ENCODE peak calls at places on chromosome 2, in seven cellular contexts. L, A, U, Q, C, T and J are unnamed samples. For H3K9me3, the result is how much of the 10 kb centered on the place peaks cover.

GRCh38 chr2:55165567-55165966 is 66.5 kb downstream of the CLHC1 start:
- DNase-seq in C (no peak), U (no peak), L (no peak), T (no peak), A (no peak), Q (no peak), J (no peak)

GRCh38 chr2:203869610-203870042 is 2.1 kb downstream of the CTLA4 start:
- DNase-seq in L (no peak), A (no peak), Q (no peak), U (no peak), T (no peak), C (no peak), J (no peak)

GRCh38 chr2:29509397-29509796 is 394.2 kb downstream of the CLIP4 start:
- DNase-seq in T (no peak), C (no peak), A (no peak), Q (no peak), U (no peak), L (no peak), J (no peak)

GRCh38 chr2:10332402-10333246 is 29.9 kb downstream of the HPCAL1 start:
- DNase-seq in Q (peak), C (no peak), U (no peak), A (no peak), T (no peak), L (no peak), J (no peak)

GRCh38 chr2:239003933-239004636 is 156.2 kb downstream of the TWIST2 start:
- DNase-seq in L (no peak), C (no peak), A (no peak), T (no peak), Q (no peak), U (peak), J (no peak)

GRCh38 chr2:216635171-216635570 is 2.0 kb downstream of the IGFBP2 start:
- DNase-seq in U (no peak), T (no peak), L (no peak), A (no peak), C (no peak), Q (no peak), J (no peak)

GRCh38 chr2:19228720-19229119 is 129.7 kb downstream of the OSR1 start:
- DNase-seq in Q (no peak), C (no peak), A (no peak), L (no peak), U (no peak), T (no peak), J (no peak)

GRCh38 chr2:186919272-186919671 is 70.3 kb upstream of the ZSWIM2 start:
- DNase-seq in L (no peak), T (no peak), Q (no peak), C (peak), U (no peak), A (no peak), J (no peak)

GRCh38 chr2:152584301-152584700 is 133.0 kb downstream of the PRPF40A start:
- DNase-seq in Q (no peak), C (no peak), A (no peak), U (no peak), T (no peak), L (no peak), J (no peak)

GRCh38 chr2:225002039-225002655 is 40.1 kb downstream of the DOCK10 start:
- DNase-seq in T (no peak), A (peak), Q (no peak), L (no peak), U (peak), C (peak), J (no peak)

GRCh38 chr2:228597032-228597431 is 415.5 kb upstream of the SPHKAP start:
- DNase-seq in L (no peak), U (no peak), T (no peak), Q (no peak), C (no peak), A (no peak), J (no peak)

GRCh38 chr2:231104115-231104713 is 20.6 kb downstream of the HTR2B start:
- DNase-seq in A (peak), C (peak), L (peak), U (peak), T (no peak), Q (no peak), J (peak)

GRCh38 chr2:188598551-188598950 is 306.9 kb downstream of the GULP1 start:
- DNase-seq in Q (no peak), C (peak), U (no peak), T (no peak), L (no peak), A (no peak), J (no peak)

GRCh38 chr2:144554811-144555210 is 34.9 kb upstream of the ZEB2 start:
- DNase-seq in L (no peak), A (no peak), C (no peak), U (no peak), T (no peak), Q (no peak), J (no peak)

GRCh38 chr2:3633089-3633981 is 24.7 kb upstream of the ALLC start:
- DNase-seq in C (no peak), U (no peak), L (no peak), A (peak), T (peak), Q (peak), J (peak)

GRCh38 chr2:45930396-45930792 is 278.9 kb downstream of the PRKCE start:
- DNase-seq in U (no peak), T (no peak), Q (no peak), A (no peak), L (no peak), C (peak), J (no peak)

GRCh38 chr2:62196278-62196901 is 475 bp downstream of the B3GNT2 start:
- DNase-seq in A (peak), Q (peak), T (peak), C (peak), U (peak), L (no peak), J (peak)

GRCh38 chr2:105712981-105713596 is 31.6 kb upstream of the NCK2 start:
- DNase-seq in T (no peak), Q (no peak), A (no peak), U (no peak), C (no peak), L (no peak), J (no peak)

GRCh38 chr2:33033524-33034150 is 86.9 kb downstream of the LTBP1 start:
- DNase-seq in L (no peak), T (no peak), Q (no peak), C (peak), A (no peak), U (no peak), J (no peak)

GRCh38 chr2:204012081-204012653 is 75.6 kb downstream of the ICOS start:
- DNase-seq in C (no peak), U (no peak), L (no peak), Q (no peak), A (peak), T (no peak), J (no peak)

GRCh38 chr2:134452042-134452733 is 198.3 kb downstream of the MGAT5 start:
- DNase-seq in L (no peak), A (no peak), U (no peak), T (peak), C (no peak), Q (no peak), J (no peak)

GRCh38 chr2:177155631-177156030 is 57.0 kb upstream of the HNRNPA3 start:
- DNase-seq in C (no peak), L (no peak), Q (no peak), T (no peak), U (no peak), A (no peak), J (no peak)

GRCh38 chr2:241629762-241630435 is 7.1 kb downstream of the THAP4 start:
- DNase-seq in L (no peak), U (no peak), C (no peak), Q (no peak), A (no peak), T (no peak), J (no peak)

GRCh38 chr2:237968048-237968862 is 1.4 kb downstream of the UBE2F start:
- DNase-seq in L (peak), C (peak), U (no peak), T (no peak), A (peak), Q (no peak), J (no peak)

GRCh38 chr2:107648781-107649413 is 177.8 kb upstream of the RGPD4 start:
- DNase-seq in T (no peak), L (no peak), C (no peak), A (no peak), U (no peak), Q (peak), J (no peak)

DNA sequence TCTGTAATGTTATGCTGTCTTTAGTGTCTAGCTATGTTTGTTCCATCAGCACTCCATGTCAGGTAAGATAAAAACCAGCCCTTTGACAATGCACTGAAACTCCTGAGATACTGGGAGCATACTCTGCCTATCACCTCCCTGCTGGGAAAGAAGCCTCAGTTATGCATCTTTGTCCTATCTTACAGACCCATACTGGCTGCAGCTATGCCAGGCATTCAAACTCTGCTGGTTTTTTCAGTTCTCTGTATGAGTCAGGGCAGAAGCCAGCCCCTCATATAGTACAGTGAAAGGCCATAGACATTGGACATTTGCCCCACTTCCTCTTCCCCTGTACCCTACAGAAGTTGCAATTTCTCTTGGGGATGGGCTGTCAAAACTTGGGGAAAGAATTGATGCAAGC is 181.1 kb upstream of the RGPD4 start:
- DNase-seq in C (no peak), T (no peak), U (no peak), A (no peak), Q (no peak), L (no peak), J (no peak)
- H3K9me3 ChIP-seq in C (under half), T (under half), U (under half), A (under half), Q (half or more), L (under half), J (under half)

GRCh38 chr2:17971531-17971930 is 93.1 kb downstream of the KCNS3 start:
- DNase-seq in A (no peak), Q (no peak), U (no peak), T (no peak), L (no peak), C (no peak), J (no peak)
- H3K27ac ChIP-seq in A (no peak), Q (no peak), U (no peak), T (no peak), L (no peak), C (no peak), J (no peak)

GRCh38 chr2:132849118-132849517 is 179.1 kb upstream of the LYPD1 start:
- DNase-seq in U (no peak), A (no peak), T (no peak), C (no peak), L (no peak), Q (no peak), J (no peak)
- H3K9me3 ChIP-seq in U (under half), A (under half), T (under half), C (under half), L (under half), Q (under half), J (under half)

DNA sequence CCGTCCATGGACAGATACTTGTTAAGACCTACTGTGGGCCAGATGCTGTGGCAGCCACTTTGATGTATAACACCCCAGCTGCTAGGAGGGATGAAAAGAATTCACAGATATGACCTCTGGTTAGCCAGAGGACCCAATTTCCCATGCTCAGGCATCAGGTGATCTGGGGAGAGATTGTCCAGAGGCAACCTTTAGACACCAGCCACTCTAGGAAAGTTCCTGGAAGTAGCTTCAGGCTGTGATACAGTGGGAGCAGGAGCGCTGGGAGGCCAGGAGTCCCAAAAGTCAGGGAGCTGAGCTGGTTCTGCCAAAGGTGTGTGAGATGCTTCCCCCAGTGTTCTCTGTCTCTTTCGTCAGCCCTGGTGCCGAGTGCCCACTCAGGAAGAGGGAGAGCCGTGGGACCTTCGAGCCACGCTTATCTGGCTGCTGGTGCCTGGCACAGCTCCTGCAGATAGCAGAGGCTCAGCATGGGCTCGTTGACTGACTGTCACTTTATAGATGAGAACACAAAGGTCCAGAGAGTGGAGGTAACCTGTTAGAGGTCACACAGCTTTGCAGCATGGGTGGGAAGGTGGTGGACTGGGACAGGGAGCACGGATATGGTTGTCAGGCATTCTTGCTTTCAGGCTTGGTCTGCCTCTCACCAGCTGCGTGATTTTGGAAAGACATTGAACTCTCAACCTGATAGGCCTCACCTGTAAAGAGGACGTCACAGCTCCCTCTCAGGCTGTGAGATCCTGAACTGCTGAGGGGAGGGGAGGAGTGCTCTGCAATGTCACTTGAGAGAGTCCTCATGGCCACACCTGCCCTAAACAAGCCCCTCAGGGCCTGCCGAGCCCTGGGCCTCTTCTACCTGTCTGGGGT is 7.8 kb upstream of the RALB start:
- DNase-seq in A (no peak), L (no peak), U (no peak), C (no peak), Q (no peak), T (no peak), J (no peak)
- H3K27ac ChIP-seq in A (peak), L (no peak), U (no peak), C (peak), Q (peak), T (no peak), J (no peak)

GRCh38 chr2:24838541-24838940 is 45.3 kb downstream of the CENPO start:
- DNase-seq in T (no peak), U (no peak), Q (no peak), A (no peak), L (no peak), C (no peak), J (peak)

GRCh38 chr2:24837996-24838513 is 44.8 kb downstream of the CENPO start:
- DNase-seq in T (no peak), Q (no peak), A (no peak), U (no peak), L (no peak), C (no peak), J (peak)

GRCh38 chr2:24834733-24835395 is 41.6 kb downstream of the CENPO start:
- DNase-seq in C (no peak), L (no peak), U (no peak), T (no peak), A (no peak), Q (no peak), J (no peak)

GRCh38 chr2:24836206-24836605 is 43.0 kb downstream of the CENPO start:
- DNase-seq in U (no peak), L (no peak), T (no peak), C (no peak), A (no peak), Q (no peak), J (peak)

DNA sequence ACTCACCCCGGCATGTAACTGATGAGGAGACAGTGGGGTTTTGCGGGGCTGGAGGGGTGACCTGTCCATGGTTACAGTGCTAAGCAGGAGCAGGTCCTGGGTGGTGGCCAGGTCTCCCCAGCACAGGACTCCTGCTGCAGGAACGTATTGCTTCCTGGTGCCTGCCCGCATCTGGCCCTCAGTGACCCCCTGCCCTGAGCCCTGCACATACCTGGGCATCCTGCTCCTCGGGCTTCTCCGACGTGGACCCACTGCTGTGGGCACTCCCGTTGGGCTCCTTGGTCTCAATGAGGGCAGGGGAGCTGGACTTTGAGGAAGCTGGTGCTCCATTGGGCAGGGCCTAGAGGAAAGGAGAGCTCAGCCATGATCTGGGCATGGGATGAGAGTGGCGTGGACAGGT is 43.5 kb downstream of the CENPO start:
- DNase-seq in A (no peak), Q (no peak), L (no peak), C (no peak), U (no peak), T (no peak), J (no peak)
- H3K9me3 ChIP-seq in A (under half), Q (under half), L (under half), C (under half), U (under half), T (under half), J (under half)

DNA sequence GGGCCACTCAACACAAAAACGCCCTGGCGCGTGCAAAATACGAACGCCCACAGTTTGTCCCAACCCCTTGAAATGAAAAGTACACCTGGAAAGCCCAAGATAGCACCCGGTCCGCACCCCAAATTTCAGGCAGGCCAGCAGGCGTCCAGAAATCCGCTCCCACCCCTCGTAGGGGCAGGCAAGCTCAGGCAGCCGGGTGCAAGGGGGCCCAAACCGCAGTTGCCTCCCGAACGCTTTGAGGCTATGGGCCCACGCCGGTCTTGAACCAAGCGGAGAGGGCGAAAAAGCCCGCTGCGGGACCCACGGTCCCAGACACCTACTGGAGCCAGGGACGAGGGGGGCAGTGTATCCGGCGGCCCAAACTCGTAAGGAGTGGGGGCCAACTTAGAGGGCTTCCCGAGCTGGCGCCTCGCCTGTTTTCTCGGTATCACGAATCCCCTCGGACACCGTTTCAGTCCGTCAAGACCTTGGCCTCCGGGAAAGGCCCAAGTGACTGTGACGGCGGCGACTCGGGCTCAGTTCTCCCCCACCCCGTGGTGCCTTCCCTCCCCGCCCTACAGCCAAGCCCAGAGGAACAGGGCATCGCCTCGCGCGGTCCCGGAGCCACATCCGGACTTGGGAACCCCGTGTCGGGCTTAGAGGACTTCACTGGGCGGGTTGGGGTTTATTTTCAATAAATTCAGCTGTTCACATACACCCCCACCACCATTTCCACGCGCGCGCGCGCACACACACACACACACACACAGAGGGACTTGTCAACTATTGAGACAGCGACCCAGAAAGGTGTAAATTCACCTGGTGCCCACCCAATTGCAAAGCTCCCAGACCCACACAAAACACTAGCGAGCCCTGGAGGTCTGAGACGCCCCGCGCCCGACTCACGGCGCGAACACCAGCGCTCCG is 6.2 kb upstream of the SATB2 start:
- DNase-seq in U (no peak), C (no peak), T (peak), L (no peak), Q (peak), A (peak), J (no peak)
- H3K27ac ChIP-seq in U (no peak), C (peak), T (no peak), L (no peak), Q (no peak), A (peak), J (no peak)

GRCh38 chr2:148253716-148254115 is 232.8 kb downstream of the MBD5 start:
- DNase-seq in Q (no peak), U (no peak), A (no peak), C (peak), L (no peak), T (no peak), J (no peak)

GRCh38 chr2:148257276-148257675 is 236.4 kb downstream of the MBD5 start:
- DNase-seq in T (no peak), L (no peak), Q (no peak), C (no peak), A (no peak), U (no peak), J (no peak)

GRCh38 chr2:148252646-148253045 is 231.8 kb downstream of the MBD5 start:
- DNase-seq in L (no peak), Q (no peak), A (no peak), C (no peak), T (no peak), U (no peak), J (no peak)

GRCh38 chr2:148255929-148256328 is 235.0 kb downstream of the MBD5 start:
- DNase-seq in T (no peak), U (no peak), L (no peak), A (no peak), C (no peak), Q (peak), J (no peak)

DNA sequence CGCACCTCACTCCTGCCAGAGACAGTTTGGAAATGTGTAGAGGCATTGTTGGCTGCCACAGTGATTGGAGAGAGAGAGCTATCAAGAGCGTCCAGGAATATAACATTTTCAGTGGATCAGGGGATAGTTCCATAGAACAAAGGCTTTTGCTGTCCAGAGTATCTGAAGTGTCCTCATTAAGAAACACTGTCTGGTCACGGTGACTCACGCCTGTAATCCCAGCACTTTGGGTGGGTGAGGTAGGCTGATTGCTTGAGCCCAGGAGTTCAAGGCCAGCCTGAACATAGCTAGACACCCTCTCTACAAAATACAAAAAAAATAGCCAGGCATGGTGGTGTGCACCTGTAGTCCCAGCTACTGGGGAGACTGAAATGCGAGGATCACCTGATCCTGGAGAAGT is 231.1 kb downstream of the MBD5 start:
- DNase-seq in U (no peak), Q (no peak), L (no peak), A (no peak), C (no peak), T (no peak), J (no peak)
- H3K9me3 ChIP-seq in U (under half), Q (under half), L (under half), A (under half), C (under half), T (under half), J (under half)